ENCODE peak calls at places on chromosomes 16 and 17, in eight cellular contexts. V is stimulated activated CD4-positive, alpha-beta T cell treated with anti-CD3 and anti-CD28 coated beads, Interleukin-1b, Interleukin-23, amount 100 ng/mL, for 24 hours; K is colonic mucosa; B is H54; Y is ascending aorta; A is keratinocyte; P is LHCN-M2; S is heart left ventricle. T is an unnamed sample.

GRCh38 chr16:79047337-79047736 is 553.2 kb downstream of the MAF start:
- DNase-seq in K (no peak), S (no peak), V (no peak), P (no peak), A (no peak), B (no peak), Y (no peak), T (no peak)

GRCh38 chr17:80718428-80718827 is 173.8 kb downstream of the RPTOR start:
- DNase-seq in S (no peak), K (no peak), P (no peak), A (no peak), V (no peak), B (no peak), Y (no peak), T (no peak)

GRCh38 chr16:23302045-23302956 is at the start of gene SCNN1B:
- DNase-seq in A (no peak), K (peak), B (no peak), P (no peak), Y (no peak), V (no peak), S (no peak), T (no peak)

GRCh38 chr16:50940275-50940854 is 198.5 kb downstream of the CYLD start:
- DNase-seq in Y (no peak), V (no peak), P (no peak), K (no peak), S (no peak), B (no peak), A (no peak), T (no peak)

GRCh38 chr17:65121916-65122821 is 15.0 kb upstream of the RGS9 start:
- DNase-seq in Y (no peak), S (no peak), V (no peak), B (no peak), P (no peak), A (no peak), K (no peak), T (no peak)

GRCh38 chr17:80413771-80414507 is 1.0 kb upstream of the ENDOV start:
- DNase-seq in V (no peak), K (no peak), A (no peak), S (no peak), Y (no peak), P (no peak), B (no peak), T (no peak)

GRCh38 chr17:61002316-61002736 is 324.7 kb downstream of the BCAS3 start:
- DNase-seq in S (no peak), A (no peak), P (peak), V (no peak), K (no peak), Y (no peak), B (no peak), T (no peak)

GRCh38 chr16:1208239-1208830 is 16.7 kb downstream of the TPSG1 start:
- DNase-seq in A (no peak), B (no peak), V (no peak), K (no peak), Y (no peak), S (no peak), P (no peak), T (no peak)

GRCh38 chr17:15091825-15092224 is 173.3 kb downstream of the PMP22 start:
- DNase-seq in Y (no peak), S (no peak), A (no peak), B (no peak), P (no peak), K (no peak), V (no peak), T (no peak)

GRCh38 chr17:19978206-19978802 is 676 bp upstream of the AKAP10 start:
- DNase-seq in K (peak), A (no peak), P (no peak), B (no peak), V (peak), Y (no peak), S (no peak), T (no peak)

GRCh38 chr17:68248199-68248825 is 469 bp downstream of the AMZ2 start:
- DNase-seq in A (no peak), P (peak), B (no peak), V (no peak), S (no peak), K (peak), Y (peak), T (no peak)

GRCh38 chr16:77868478-77868877 is 80.1 kb downstream of the VAT1L start:
- DNase-seq in A (no peak), S (no peak), Y (no peak), B (no peak), P (no peak), V (no peak), K (no peak), T (no peak)

GRCh38 chr17:78762007-78762406 is 20.1 kb downstream of the CYTH1 start:
- DNase-seq in V (no peak), K (no peak), P (no peak), B (no peak), S (no peak), A (no peak), Y (no peak), T (no peak)

GRCh38 chr16:29708917-29709600 is 30.1 kb downstream of the QPRT start:
- DNase-seq in B (no peak), Y (no peak), S (no peak), A (no peak), K (no peak), P (no peak), V (no peak), T (no peak)

GRCh38 chr16:1794908-1795666 is 1.6 kb upstream of the IGFALS start:
- DNase-seq in A (no peak), S (peak), V (no peak), K (no peak), B (no peak), Y (no peak), P (no peak), T (no peak)

GRCh38 chr17:49722066-49722465 is 14.3 kb upstream of the SLC35B1 start:
- DNase-seq in A (no peak), Y (no peak), S (no peak), B (no peak), P (no peak), V (no peak), K (no peak), T (no peak)

GRCh38 chr17:9987779-9988585 is 82.9 kb upstream of the RCVRN start:
- DNase-seq in K (peak), B (peak), P (no peak), Y (no peak), A (no peak), V (no peak), S (no peak), T (no peak)

GRCh38 chr16:52296070-52296469 is 250.9 kb downstream of the TOX3 start:
- DNase-seq in Y (no peak), V (no peak), S (no peak), K (no peak), A (no peak), B (no peak), P (no peak), T (no peak)

GRCh38 chr16:54542805-54543504 is 256.4 kb upstream of the IRX3 start:
- DNase-seq in V (no peak), A (no peak), S (no peak), K (no peak), P (no peak), Y (no peak), B (no peak), T (no peak)

GRCh38 chr17:14301761-14302401 is 1.0 kb downstream of the HS3ST3B1 start:
- DNase-seq in K (peak), B (no peak), V (peak), Y (peak), S (no peak), A (no peak), P (peak), T (no peak)

GRCh38 chr17:48024149-48025039 is 13.2 kb downstream of the COPZ2 start:
- DNase-seq in B (no peak), S (peak), V (no peak), Y (peak), P (peak), A (no peak), K (peak), T (no peak)

GRCh38 chr16:83705856-83706255 is 101.9 kb upstream of the HSBP1 start:
- DNase-seq in B (no peak), A (no peak), V (no peak), S (no peak), Y (no peak), P (no peak), K (no peak), T (no peak)

GRCh38 chr17:7219812-7220592 is at the start of the genes ACADVL and DLG4:
- DNase-seq in K (peak), S (peak), B (peak), P (peak), Y (peak), V (peak), A (no peak), T (peak)